ENCODE peak calls at places on chromosomes 3 and 15, in five cellular contexts. L is GM23338, E is hepatic stellate cell, H is skeletal muscle cell, M is germinal center. X is an unnamed sample.

GRCh38 chr3:164779816-164780215 is 298.5 kb downstream of the SI start:
- DNase-seq in E (no peak), H (no peak), L (no peak), M (no peak), X (no peak)

GRCh38 chr3:74491874-74492273 is 122.6 kb downstream of the CNTN3 start:
- DNase-seq in H (no peak), E (no peak), M (no peak), L (no peak), X (no peak)

GRCh38 chr15:82047493-82048446 is 2.0 kb upstream of the MEX3B start:
- DNase-seq in H (no peak), M (no peak), E (no peak), L (peak), X (no peak)

GRCh38 chr3:186931487-186932280 is 1.4 kb downstream of the ST6GAL1 start:
- DNase-seq in E (peak), L (peak), M (peak), H (no peak), X (peak)

GRCh38 chr3:50381315-50381714 is 22.0 kb upstream of the TMEM115 start:
- DNase-seq in H (no peak), M (no peak), E (no peak), L (no peak), X (no peak)

GRCh38 chr3:171875923-171876412 is 32.8 kb downstream of the TMEM212 start:
- DNase-seq in M (no peak), L (no peak), H (no peak), E (no peak), X (no peak)

GRCh38 chr3:139378587-139378986 is 10.9 kb downstream of the COPB2 start:
- DNase-seq in E (no peak), H (no peak), L (no peak), M (no peak), X (no peak)

GRCh38 chr15:90496791-90497190 is 32.9 kb upstream of the CRTC3 start:
- DNase-seq in H (no peak), M (no peak), E (peak), L (no peak), X (no peak)

GRCh38 chr3:38143511-38143910 is 5.0 kb downstream of the MYD88 start:
- DNase-seq in E (no peak), M (no peak), H (no peak), L (no peak), X (peak)

GRCh38 chr15:59522988-59523461 is 85.0 kb downstream of the FAM81A start:
- DNase-seq in H (no peak), E (no peak), L (peak), M (no peak), X (no peak)

GRCh38 chr15:63500265-63501250 is 3.8 kb upstream of the USP3 start:
- DNase-seq in E (no peak), H (no peak), L (no peak), M (no peak), X (peak)

GRCh38 chr3:153173758-153174516 is 11.9 kb downstream of the RAP2B start:
- DNase-seq in E (peak), M (no peak), L (peak), H (peak), X (no peak)

GRCh38 chr15:83558146-83558545 is 95.8 kb upstream of the ADAMTSL3 start:
- DNase-seq in M (no peak), H (no peak), E (no peak), L (no peak), X (no peak)

GRCh38 chr3:861721-862120 is 231.1 kb upstream of the CNTN6 start:
- DNase-seq in M (no peak), E (no peak), L (no peak), H (no peak), X (no peak)

GRCh38 chr15:60346077-60346476 is 51.7 kb downstream of the ANXA2 start:
- DNase-seq in E (no peak), M (no peak), H (no peak), L (no peak), X (no peak)